ENCODE peak calls at places on chromosomes 3 and 15, in nine cellular contexts. One of them, this sample, is unnamed.

GRCh38 chr15:78065284-78065872 is 12.1 kb downstream of the TBC1D2B start:
- DNase-seq in IMR-90: peak
- DNase-seq in body of pancreas: no peak
- DNase-seq in stomach: peak
- DNase-seq in Peyer's patch: no peak
- DNase-seq in right lobe of liver: peak
- DNase-seq in GM12891: no peak
- DNase-seq in NB4: peak
- DNase-seq in adrenal gland: peak
- DNase-seq in this sample: no peak

GRCh38 chr15:39629906-39630305 is 49.0 kb downstream of the THBS1 start:
- DNase-seq in IMR-90: no peak
- DNase-seq in body of pancreas: no peak
- DNase-seq in stomach: no peak
- DNase-seq in Peyer's patch: no peak
- DNase-seq in right lobe of liver: no peak
- DNase-seq in GM12891: no peak
- DNase-seq in NB4: no peak
- DNase-seq in adrenal gland: no peak
- DNase-seq in this sample: no peak

GRCh38 chr15:90818251-90819210 is 49.9 kb upstream of the FURIN start:
- DNase-seq in IMR-90: no peak
- DNase-seq in body of pancreas: no peak
- DNase-seq in stomach: peak
- DNase-seq in Peyer's patch: no peak
- DNase-seq in right lobe of liver: no peak
- DNase-seq in GM12891: peak
- DNase-seq in NB4: peak
- DNase-seq in adrenal gland: peak
- DNase-seq in this sample: peak

GRCh38 chr3:159451067-159451466 is 537.6 kb upstream of the IL12A start:
- DNase-seq in IMR-90: no peak
- DNase-seq in body of pancreas: no peak
- DNase-seq in stomach: no peak
- DNase-seq in Peyer's patch: no peak
- DNase-seq in right lobe of liver: no peak
- DNase-seq in GM12891: no peak
- DNase-seq in NB4: no peak
- DNase-seq in adrenal gland: no peak
- DNase-seq in this sample: no peak

GRCh38 chr3:98823791-98824190 is 60.7 kb downstream of the ST3GAL6 start:
- DNase-seq in IMR-90: peak
- DNase-seq in body of pancreas: no peak
- DNase-seq in stomach: no peak
- DNase-seq in Peyer's patch: no peak
- DNase-seq in right lobe of liver: no peak
- DNase-seq in GM12891: no peak
- DNase-seq in NB4: no peak
- DNase-seq in adrenal gland: no peak
- DNase-seq in this sample: no peak

GRCh38 chr3:24943961-24944360 is 449.3 kb upstream of the THRB start:
- DNase-seq in IMR-90: no peak
- DNase-seq in body of pancreas: no peak
- DNase-seq in stomach: no peak
- DNase-seq in Peyer's patch: no peak
- DNase-seq in right lobe of liver: no peak
- DNase-seq in GM12891: no peak
- DNase-seq in NB4: no peak
- DNase-seq in adrenal gland: no peak
- DNase-seq in this sample: no peak

GRCh38 chr3:168862466-168862865 is 766.7 kb upstream of the GOLIM4 start:
- DNase-seq in IMR-90: no peak
- DNase-seq in body of pancreas: no peak
- DNase-seq in stomach: no peak
- DNase-seq in Peyer's patch: no peak
- DNase-seq in right lobe of liver: no peak
- DNase-seq in GM12891: no peak
- DNase-seq in NB4: no peak
- DNase-seq in adrenal gland: no peak
- DNase-seq in this sample: no peak

GRCh38 chr3:3705090-3705775 is 94.0 kb upstream of the LRRN1 start:
- DNase-seq in IMR-90: no peak
- DNase-seq in body of pancreas: no peak
- DNase-seq in stomach: no peak
- DNase-seq in Peyer's patch: no peak
- DNase-seq in right lobe of liver: no peak
- DNase-seq in GM12891: no peak
- DNase-seq in NB4: no peak
- DNase-seq in adrenal gland: no peak
- DNase-seq in this sample: no peak

GRCh38 chr15:92832992-92833438 is 67.1 kb upstream of the CHD2 start:
- DNase-seq in IMR-90: peak
- DNase-seq in body of pancreas: no peak
- DNase-seq in stomach: no peak
- DNase-seq in Peyer's patch: no peak
- DNase-seq in right lobe of liver: no peak
- DNase-seq in GM12891: no peak
- DNase-seq in NB4: peak
- DNase-seq in adrenal gland: no peak
- DNase-seq in this sample: no peak

GRCh38 chr3:41199866-41200668 is 762 bp downstream of the CTNNB1 start:
- DNase-seq in IMR-90: no peak
- DNase-seq in body of pancreas: peak
- DNase-seq in stomach: no peak
- DNase-seq in Peyer's patch: peak
- DNase-seq in right lobe of liver: no peak
- DNase-seq in GM12891: peak
- DNase-seq in NB4: peak
- DNase-seq in adrenal gland: peak
- DNase-seq in this sample: peak

GRCh38 chr3:36891651-36892268 is 53.1 kb downstream of the TRANK1 start:
- DNase-seq in IMR-90: no peak
- DNase-seq in body of pancreas: no peak
- DNase-seq in stomach: no peak
- DNase-seq in Peyer's patch: no peak
- DNase-seq in right lobe of liver: no peak
- DNase-seq in GM12891: no peak
- DNase-seq in NB4: no peak
- DNase-seq in adrenal gland: peak
- DNase-seq in this sample: no peak

GRCh38 chr3:171277456-171278406 is 182.5 kb downstream of the TNIK start:
- DNase-seq in IMR-90: peak
- DNase-seq in body of pancreas: no peak
- DNase-seq in stomach: no peak
- DNase-seq in Peyer's patch: no peak
- DNase-seq in right lobe of liver: no peak
- DNase-seq in GM12891: no peak
- DNase-seq in NB4: peak
- DNase-seq in adrenal gland: no peak
- DNase-seq in this sample: peak

GRCh38 chr15:67097893-67098740 is 32.7 kb downstream of the SMAD3 start:
- DNase-seq in IMR-90: peak
- DNase-seq in body of pancreas: no peak
- DNase-seq in stomach: peak
- DNase-seq in Peyer's patch: no peak
- DNase-seq in right lobe of liver: no peak
- DNase-seq in GM12891: no peak
- DNase-seq in NB4: peak
- DNase-seq in adrenal gland: no peak
- DNase-seq in this sample: peak

GRCh38 chr15:56537881-56538280 is 72.9 kb upstream of the MNS1 start:
- DNase-seq in IMR-90: no peak
- DNase-seq in body of pancreas: no peak
- DNase-seq in stomach: peak
- DNase-seq in Peyer's patch: no peak
- DNase-seq in right lobe of liver: no peak
- DNase-seq in GM12891: no peak
- DNase-seq in NB4: peak
- DNase-seq in adrenal gland: no peak
- DNase-seq in this sample: no peak

GRCh38 chr3:107660316-107660976 is 137.7 kb downstream of the BBX start:
- DNase-seq in IMR-90: peak
- DNase-seq in body of pancreas: no peak
- DNase-seq in stomach: no peak
- DNase-seq in Peyer's patch: no peak
- DNase-seq in right lobe of liver: no peak
- DNase-seq in GM12891: no peak
- DNase-seq in NB4: peak
- DNase-seq in adrenal gland: no peak
- DNase-seq in this sample: peak

GRCh38 chr3:66276705-66277274 is 56.0 kb downstream of the SLC25A26 start:
- DNase-seq in IMR-90: peak
- DNase-seq in body of pancreas: peak
- DNase-seq in stomach: peak
- DNase-seq in Peyer's patch: no peak
- DNase-seq in right lobe of liver: no peak
- DNase-seq in GM12891: no peak
- DNase-seq in NB4: peak
- DNase-seq in adrenal gland: peak
- DNase-seq in this sample: peak

GRCh38 chr3:148223266-148223665 is 474.4 kb upstream of the AGTR1 start:
- DNase-seq in IMR-90: no peak
- DNase-seq in body of pancreas: no peak
- DNase-seq in stomach: no peak
- DNase-seq in Peyer's patch: no peak
- DNase-seq in right lobe of liver: no peak
- DNase-seq in GM12891: no peak
- DNase-seq in NB4: no peak
- DNase-seq in adrenal gland: no peak
- DNase-seq in this sample: no peak

GRCh38 chr3:37223084-37223975 is 48.9 kb upstream of the LRRFIP2 start:
- DNase-seq in IMR-90: peak
- DNase-seq in body of pancreas: no peak
- DNase-seq in stomach: no peak
- DNase-seq in Peyer's patch: no peak
- DNase-seq in right lobe of liver: no peak
- DNase-seq in GM12891: no peak
- DNase-seq in NB4: peak
- DNase-seq in adrenal gland: no peak
- DNase-seq in this sample: no peak

GRCh38 chr15:69357773-69358765 is 56.1 kb upstream of the KIF23 start:
- DNase-seq in IMR-90: peak
- DNase-seq in body of pancreas: peak
- DNase-seq in stomach: peak
- DNase-seq in Peyer's patch: no peak
- DNase-seq in right lobe of liver: no peak
- DNase-seq in GM12891: no peak
- DNase-seq in NB4: no peak
- DNase-seq in adrenal gland: peak
- DNase-seq in this sample: no peak

GRCh38 chr3:190120161-190121060 is at the start of gene P3H2:
- DNase-seq in IMR-90: peak
- DNase-seq in body of pancreas: peak
- DNase-seq in stomach: peak
- DNase-seq in Peyer's patch: peak
- DNase-seq in right lobe of liver: peak
- DNase-seq in GM12891: peak
- DNase-seq in NB4: no peak
- DNase-seq in adrenal gland: peak
- DNase-seq in this sample: peak
- TF ChIP-seq POLR2A in IMR-90: peak
- TF ChIP-seq POLR2A in body of pancreas: peak
- TF ChIP-seq POLR2A in stomach: no peak
- TF ChIP-seq POLR2A in Peyer's patch: no peak
- TF ChIP-seq POLR2A in right lobe of liver: peak
- TF ChIP-seq POLR2A in GM12891: peak
- TF ChIP-seq POLR2A in NB4: no peak
- TF ChIP-seq POLR2A in adrenal gland: peak
- TF ChIP-seq POLR2A in this sample: no peak

GRCh38 chr15:58261368-58261767 is 123.2 kb downstream of the AQP9 start:
- DNase-seq in IMR-90: no peak
- DNase-seq in body of pancreas: no peak
- DNase-seq in stomach: no peak
- DNase-seq in Peyer's patch: no peak
- DNase-seq in right lobe of liver: no peak
- DNase-seq in GM12891: no peak
- DNase-seq in NB4: no peak
- DNase-seq in adrenal gland: no peak
- DNase-seq in this sample: no peak

GRCh38 chr15:58258501-58259274 is 120.5 kb downstream of the AQP9 start:
- DNase-seq in IMR-90: no peak
- DNase-seq in body of pancreas: no peak
- DNase-seq in stomach: no peak
- DNase-seq in Peyer's patch: no peak
- DNase-seq in right lobe of liver: no peak
- DNase-seq in GM12891: no peak
- DNase-seq in NB4: no peak
- DNase-seq in adrenal gland: no peak
- DNase-seq in this sample: no peak

GRCh38 chr15:58260911-58261267 is 122.7 kb downstream of the AQP9 start:
- DNase-seq in IMR-90: peak
- DNase-seq in body of pancreas: no peak
- DNase-seq in stomach: no peak
- DNase-seq in Peyer's patch: no peak
- DNase-seq in right lobe of liver: no peak
- DNase-seq in GM12891: no peak
- DNase-seq in NB4: no peak
- DNase-seq in adrenal gland: no peak
- DNase-seq in this sample: no peak

GRCh38 chr15:58257776-58258325 is 119.7 kb downstream of the AQP9 start:
- DNase-seq in IMR-90: no peak
- DNase-seq in body of pancreas: no peak
- DNase-seq in stomach: no peak
- DNase-seq in Peyer's patch: no peak
- DNase-seq in right lobe of liver: no peak
- DNase-seq in GM12891: no peak
- DNase-seq in NB4: no peak
- DNase-seq in adrenal gland: no peak
- DNase-seq in this sample: no peak

GRCh38 chr15:58260186-58260910 is 122.2 kb downstream of the AQP9 start:
- DNase-seq in IMR-90: peak
- DNase-seq in body of pancreas: no peak
- DNase-seq in stomach: no peak
- DNase-seq in Peyer's patch: no peak
- DNase-seq in right lobe of liver: no peak
- DNase-seq in GM12891: no peak
- DNase-seq in NB4: no peak
- DNase-seq in adrenal gland: no peak
- DNase-seq in this sample: no peak
- TF ChIP-seq POLR2A in IMR-90: no peak
- TF ChIP-seq POLR2A in body of pancreas: no peak
- TF ChIP-seq POLR2A in stomach: no peak
- TF ChIP-seq POLR2A in Peyer's patch: no peak
- TF ChIP-seq POLR2A in right lobe of liver: no peak
- TF ChIP-seq POLR2A in GM12891: no peak
- TF ChIP-seq POLR2A in NB4: no peak
- TF ChIP-seq POLR2A in adrenal gland: no peak
- TF ChIP-seq POLR2A in this sample: no peak

GRCh38 chr15:44296625-44297524 is 8.4 kb downstream of the GOLM2 start:
- DNase-seq in IMR-90: peak
- DNase-seq in body of pancreas: peak
- DNase-seq in stomach: no peak
- DNase-seq in Peyer's patch: no peak
- DNase-seq in right lobe of liver: no peak
- DNase-seq in GM12891: no peak
- DNase-seq in NB4: peak
- DNase-seq in adrenal gland: no peak
- DNase-seq in this sample: peak
- TF ChIP-seq POLR2A in IMR-90: no peak
- TF ChIP-seq POLR2A in body of pancreas: no peak
- TF ChIP-seq POLR2A in stomach: no peak
- TF ChIP-seq POLR2A in Peyer's patch: no peak
- TF ChIP-seq POLR2A in right lobe of liver: no peak
- TF ChIP-seq POLR2A in GM12891: no peak
- TF ChIP-seq POLR2A in NB4: no peak
- TF ChIP-seq POLR2A in adrenal gland: no peak
- TF ChIP-seq POLR2A in this sample: no peak

GRCh38 chr3:185824051-185824466 is 783 bp downstream of the IGF2BP2 start:
- DNase-seq in IMR-90: no peak
- DNase-seq in body of pancreas: peak
- DNase-seq in stomach: peak
- DNase-seq in Peyer's patch: peak
- DNase-seq in right lobe of liver: peak
- DNase-seq in GM12891: peak
- DNase-seq in NB4: peak
- DNase-seq in adrenal gland: no peak
- DNase-seq in this sample: no peak
- TF ChIP-seq POLR2A in IMR-90: no peak
- TF ChIP-seq POLR2A in body of pancreas: no peak
- TF ChIP-seq POLR2A in stomach: no peak
- TF ChIP-seq POLR2A in Peyer's patch: no peak
- TF ChIP-seq POLR2A in right lobe of liver: no peak
- TF ChIP-seq POLR2A in GM12891: no peak
- TF ChIP-seq POLR2A in NB4: no peak
- TF ChIP-seq POLR2A in adrenal gland: no peak
- TF ChIP-seq POLR2A in this sample: no peak